ENCODE peak calls at places on chromosomes 11 and 22, in ten cellular contexts. One of them, this sample, is unnamed.

GRCh38 chr11:3609416-3610265 is 32.2 kb downstream of the ART5 start:
- DNase-seq in endothelial cell: peak
- DNase-seq in brain pericyte: no peak
- DNase-seq in HFFc6: peak
- DNase-seq in PC-9: no peak
- DNase-seq in CD4-positive, alpha-beta T cell: no peak
- DNase-seq in NCI-H146: peak
- DNase-seq in HCEC 1CT: peak
- DNase-seq in AG09319: no peak
- DNase-seq in posterior vena cava: no peak
- DNase-seq in this sample: no peak

GRCh38 chr11:130519128-130519932 is 70.9 kb downstream of the ADAMTS15 start:
- DNase-seq in endothelial cell: no peak
- DNase-seq in brain pericyte: no peak
- DNase-seq in HFFc6: no peak
- DNase-seq in PC-9: no peak
- DNase-seq in CD4-positive, alpha-beta T cell: no peak
- DNase-seq in NCI-H146: no peak
- DNase-seq in HCEC 1CT: no peak
- DNase-seq in AG09319: no peak
- DNase-seq in posterior vena cava: no peak
- DNase-seq in this sample: no peak

GRCh38 chr22:24432059-24432853 is 4.9 kb downstream of the ADORA2A start:
- DNase-seq in endothelial cell: no peak
- DNase-seq in brain pericyte: no peak
- DNase-seq in HFFc6: no peak
- DNase-seq in PC-9: no peak
- DNase-seq in CD4-positive, alpha-beta T cell: no peak
- DNase-seq in NCI-H146: no peak
- DNase-seq in HCEC 1CT: no peak
- DNase-seq in AG09319: no peak
- DNase-seq in posterior vena cava: peak
- DNase-seq in this sample: peak

GRCh38 chr22:26436903-26437515 is 7.9 kb downstream of the ASPHD2 start:
- DNase-seq in endothelial cell: no peak
- DNase-seq in brain pericyte: no peak
- DNase-seq in HFFc6: no peak
- DNase-seq in PC-9: no peak
- DNase-seq in CD4-positive, alpha-beta T cell: no peak
- DNase-seq in NCI-H146: no peak
- DNase-seq in HCEC 1CT: no peak
- DNase-seq in AG09319: no peak
- DNase-seq in posterior vena cava: no peak
- DNase-seq in this sample: no peak

GRCh38 chr22:48393041-48393370 is 1434.7 kb downstream of the BRD1 start:
- DNase-seq in endothelial cell: no peak
- DNase-seq in brain pericyte: no peak
- DNase-seq in HFFc6: no peak
- DNase-seq in PC-9: no peak
- DNase-seq in CD4-positive, alpha-beta T cell: no peak
- DNase-seq in NCI-H146: no peak
- DNase-seq in HCEC 1CT: no peak
- DNase-seq in AG09319: no peak
- DNase-seq in posterior vena cava: no peak
- DNase-seq in this sample: no peak

GRCh38 chr11:8168485-8169257 is at the start of gene RIC3:
- DNase-seq in endothelial cell: peak
- DNase-seq in brain pericyte: no peak
- DNase-seq in HFFc6: no peak
- DNase-seq in PC-9: no peak
- DNase-seq in CD4-positive, alpha-beta T cell: peak
- DNase-seq in NCI-H146: peak
- DNase-seq in HCEC 1CT: no peak
- DNase-seq in AG09319: no peak
- DNase-seq in posterior vena cava: peak
- DNase-seq in this sample: peak

GRCh38 chr11:79150966-79151365 is 289.9 kb downstream of the TENM4 start:
- DNase-seq in endothelial cell: no peak
- DNase-seq in brain pericyte: no peak
- DNase-seq in HFFc6: peak
- DNase-seq in PC-9: no peak
- DNase-seq in CD4-positive, alpha-beta T cell: no peak
- DNase-seq in NCI-H146: no peak
- DNase-seq in HCEC 1CT: no peak
- DNase-seq in AG09319: no peak
- DNase-seq in posterior vena cava: no peak
- DNase-seq in this sample: no peak

GRCh38 chr11:120318906-120319305 is 6.2 kb upstream of the TLCD5 start:
- DNase-seq in endothelial cell: no peak
- DNase-seq in brain pericyte: no peak
- DNase-seq in HFFc6: no peak
- DNase-seq in PC-9: no peak
- DNase-seq in CD4-positive, alpha-beta T cell: no peak
- DNase-seq in NCI-H146: no peak
- DNase-seq in HCEC 1CT: no peak
- DNase-seq in AG09319: no peak
- DNase-seq in posterior vena cava: no peak
- DNase-seq in this sample: no peak

GRCh38 chr22:44384981-44385610 is 72.3 kb upstream of the SHISAL1 start:
- DNase-seq in endothelial cell: no peak
- DNase-seq in brain pericyte: no peak
- DNase-seq in HFFc6: no peak
- DNase-seq in PC-9: no peak
- DNase-seq in CD4-positive, alpha-beta T cell: no peak
- DNase-seq in NCI-H146: no peak
- DNase-seq in HCEC 1CT: no peak
- DNase-seq in AG09319: no peak
- DNase-seq in posterior vena cava: peak
- DNase-seq in this sample: peak

GRCh38 chr11:117809236-117810055 is 12.4 kb upstream of the DSCAML1 start:
- DNase-seq in endothelial cell: peak
- DNase-seq in brain pericyte: no peak
- DNase-seq in HFFc6: peak
- DNase-seq in PC-9: no peak
- DNase-seq in CD4-positive, alpha-beta T cell: peak
- DNase-seq in NCI-H146: peak
- DNase-seq in HCEC 1CT: no peak
- DNase-seq in AG09319: no peak
- DNase-seq in posterior vena cava: peak
- DNase-seq in this sample: peak

GRCh38 chr11:130070109-130070828 is 575 bp downstream of the APLP2 start:
- DNase-seq in endothelial cell: peak
- DNase-seq in brain pericyte: no peak
- DNase-seq in HFFc6: peak
- DNase-seq in PC-9: no peak
- DNase-seq in CD4-positive, alpha-beta T cell: peak
- DNase-seq in NCI-H146: peak
- DNase-seq in HCEC 1CT: peak
- DNase-seq in AG09319: no peak
- DNase-seq in posterior vena cava: peak
- DNase-seq in this sample: peak

GRCh38 chr11:81987829-81988472 is 745.7 kb downstream of the FAM181B start:
- DNase-seq in endothelial cell: no peak
- DNase-seq in brain pericyte: no peak
- DNase-seq in HFFc6: no peak
- DNase-seq in PC-9: no peak
- DNase-seq in CD4-positive, alpha-beta T cell: no peak
- DNase-seq in NCI-H146: no peak
- DNase-seq in HCEC 1CT: no peak
- DNase-seq in AG09319: no peak
- DNase-seq in posterior vena cava: peak
- DNase-seq in this sample: no peak

GRCh38 chr11:47863189-47863892 is 15.2 kb upstream of the NUP160 start:
- DNase-seq in endothelial cell: no peak
- DNase-seq in brain pericyte: peak
- DNase-seq in HFFc6: peak
- DNase-seq in PC-9: no peak
- DNase-seq in CD4-positive, alpha-beta T cell: no peak
- DNase-seq in NCI-H146: no peak
- DNase-seq in HCEC 1CT: peak
- DNase-seq in AG09319: peak
- DNase-seq in posterior vena cava: no peak
- DNase-seq in this sample: no peak

This sample was measured in upper lobe of right lung.